ENCODE peak calls at places on chromosomes 16 and 17, in six cellular contexts. D, R, A, P, U and S are unnamed samples.

GRCh38 chr17:61849674-61850073 is 13.7 kb downstream of the BRIP1 start:
- DNase-seq in D (peak; percentile 58), R (peak; percentile 19), A (no peak), P (no peak), U (peak; percentile 19), S (no peak)

GRCh38 chr17:41510251-41511065 is 5.0 kb upstream of the KRT13 start:
- DNase-seq in D (no peak), R (no peak), A (peak; percentile 80), P (no peak), U (no peak), S (no peak)

GRCh38 chr17:1588781-1589585 is 26.4 kb upstream of the PITPNA start:
- DNase-seq in D (no peak), R (peak; percentile 20), A (no peak), P (no peak), U (peak; percentile 50), S (peak; percentile 83)

GRCh38 chr16:621526-622105 is 9.2 kb upstream of the WFIKKN1 start:
- DNase-seq in D (no peak), R (no peak), A (no peak), P (no peak), U (no peak), S (no peak)

GRCh38 chr17:75428775-75429469 is 23.4 kb upstream of the GRB2 start:
- DNase-seq in D (peak; percentile 92), R (peak; percentile 92), A (no peak), P (no peak), U (peak; percentile 79), S (peak; percentile 67)

GRCh38 chr16:16073884-16074781 is 124.7 kb downstream of the ABCC1 start:
- DNase-seq in D (peak; percentile 90), R (peak; percentile 95), A (peak; percentile 92), P (no peak), U (peak; percentile 74), S (peak; percentile 83)

GRCh38 chr16:85796152-85796551 is 3.2 kb downstream of the EMC8 start:
- DNase-seq in D (no peak), R (no peak), A (no peak), P (no peak), U (no peak), S (no peak)

GRCh38 chr16:66899945-66900688 is 18.6 kb downstream of the CDH16 start:
- DNase-seq in D (peak; percentile 79), R (peak; percentile 59), A (peak; percentile 85), P (no peak), U (peak; percentile 78), S (peak; percentile 93)

GRCh38 chr17:17811381-17812210 is 25.2 kb downstream of the SREBF1 start:
- DNase-seq in D (no peak), R (peak; percentile 30), A (peak; percentile 87), P (no peak), U (no peak), S (peak; percentile 69)

GRCh38 chr17:65703891-65704290 is 142.4 kb upstream of the AXIN2 start:
- DNase-seq in D (no peak), R (no peak), A (no peak), P (no peak), U (no peak), S (no peak)

GRCh38 chr17:7955414-7956042 is 23.5 kb downstream of the CNTROB start:
- DNase-seq in D (no peak), R (no peak), A (no peak), P (peak; percentile 15), U (no peak), S (peak; percentile 45)

GRCh38 chr17:15377200-15377599 is 35.8 kb upstream of the TEKT3 start:
- DNase-seq in D (peak; percentile 80), R (peak; percentile 65), A (no peak), P (no peak), U (peak; percentile 76), S (peak; percentile 43)

GRCh38 chr17:27318633-27319032 is 24.7 kb downstream of the WSB1 start:
- DNase-seq in D (no peak), R (no peak), A (no peak), P (no peak), U (no peak), S (no peak)

GRCh38 chr16:30122621-30123160 is 329 bp downstream of the MAPK3 start:
- DNase-seq in D (no peak), R (peak; percentile 6), A (no peak), P (no peak), U (no peak), S (peak; percentile 10)

GRCh38 chr17:35345926-35346771 is 27.3 kb downstream of the SLFN11 start:
- DNase-seq in D (peak; percentile 53), R (peak; percentile 22), A (peak; percentile 84), P (peak; percentile 94), U (peak; percentile 60), S (peak; percentile 46)

GRCh38 chr17:2174048-2174447 is 119.1 kb downstream of the HIC1 start:
- DNase-seq in D (peak; percentile 83), R (peak; percentile 80), A (no peak), P (no peak), U (peak; percentile 59), S (peak; percentile 71)

GRCh38 chr17:49106366-49107210 is 26.0 kb upstream of the B4GALNT2 start:
- DNase-seq in D (peak; percentile 83), R (peak; percentile 29), A (peak; percentile 90), P (peak; percentile 54), U (peak; percentile 68), S (peak; percentile 87)

GRCh38 chr17:9684955-9685621 is 39.8 kb downstream of the USP43 start:
- DNase-seq in D (no peak), R (peak; percentile 36), A (no peak), P (no peak), U (no peak), S (no peak)

GRCh38 chr17:40922239-40922638 is 15.2 kb downstream of the KRT23 start:
- DNase-seq in D (peak; percentile 88), R (peak; percentile 84), A (peak; percentile 82), P (peak; percentile 92), U (peak; percentile 83), S (peak; percentile 83)

GRCh38 chr17:11554042-11554441 is 44.2 kb upstream of the DNAH9 start:
- DNase-seq in D (no peak), R (no peak), A (no peak), P (no peak), U (no peak), S (no peak)

GRCh38 chr16:15856901-15857778 is at the start of gene MYH11:
- DNase-seq in D (no peak), R (no peak), A (peak; percentile 53), P (no peak), U (no peak), S (no peak)

GRCh38 chr16:31083556-31083955 is 5.2 kb downstream of the PRSS53 start:
- DNase-seq in D (no peak), R (no peak), A (peak; percentile 33), P (no peak), U (no peak), S (no peak)

GRCh38 chr17:20771104-20771503 is 191.6 kb downstream of the CDRT15L2 start:
- DNase-seq in D (no peak), R (no peak), A (no peak), P (no peak), U (no peak), S (no peak)

GRCh38 chr16:72664122-72664479 is 383.8 kb downstream of the ZFHX3 start:
- DNase-seq in D (peak; percentile 7), R (no peak), A (no peak), P (no peak), U (no peak), S (peak; percentile 31)

GRCh38 chr16:84268661-84269060 is 26.0 kb upstream of the WFDC1 start:
- DNase-seq in D (no peak), R (no peak), A (no peak), P (no peak), U (no peak), S (no peak)

GRCh38 chr16:88536510-88536909 is 33.7 kb upstream of the ZC3H18 start:
- DNase-seq in D (no peak), R (no peak), A (no peak), P (no peak), U (no peak), S (no peak)

DNA sequence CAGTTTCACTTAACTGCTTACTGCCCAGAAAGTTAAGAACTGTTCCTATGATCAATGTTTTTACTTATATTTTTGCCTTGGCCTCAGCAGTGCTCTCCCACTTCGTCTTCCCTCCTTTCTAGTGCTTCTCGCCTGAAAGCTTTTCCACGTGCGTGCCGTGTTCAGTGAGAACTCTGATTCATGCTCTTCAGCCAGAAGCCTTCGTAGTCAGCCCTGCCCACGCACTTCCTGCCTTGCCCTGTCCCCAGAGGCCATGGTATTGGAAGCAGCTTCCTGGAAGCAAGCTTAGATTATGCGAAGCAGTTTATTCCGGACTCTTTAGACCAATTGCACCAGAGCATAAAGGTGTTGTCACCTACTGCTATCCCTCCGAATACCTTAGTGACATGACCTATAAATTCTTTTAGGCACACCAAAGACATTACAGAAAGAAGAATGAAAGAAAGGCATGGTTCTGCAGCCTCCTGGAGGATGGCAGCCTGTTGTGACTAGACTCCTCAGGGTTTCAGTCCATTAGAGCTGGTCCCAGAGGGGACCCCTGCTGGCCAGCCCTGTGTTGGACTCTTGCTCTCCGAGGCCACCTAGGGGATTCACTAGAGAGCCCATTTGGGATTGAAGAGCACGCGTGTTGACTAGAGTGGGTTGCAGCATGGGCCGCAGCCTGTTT is 105.2 kb downstream of the RPTOR start:
- DNase-seq in D (peak; percentile 92), R (peak; percentile 64), A (peak; percentile 90), P (no peak), U (peak; percentile 97), S (peak; percentile 85)
- H3K4me3 ChIP-seq in D (no peak overlapping the region), R (no peak overlapping the region), A (no peak overlapping the region), P (no peak overlapping the region), U (no peak overlapping the region), S (no peak overlapping the region)

GRCh38 chr17:5466295-5466694 is 2.5 kb downstream of the DHX33 start:
- DNase-seq in D (no peak), R (no peak), A (no peak), P (no peak), U (no peak), S (no peak)
- H3K4me3 ChIP-seq in D (no peak overlapping the region), R (no peak overlapping the region), A (no peak overlapping the region), P (no peak overlapping the region), U (peak overlapping the region; percentile 89), S (no peak overlapping the region)

DNA sequence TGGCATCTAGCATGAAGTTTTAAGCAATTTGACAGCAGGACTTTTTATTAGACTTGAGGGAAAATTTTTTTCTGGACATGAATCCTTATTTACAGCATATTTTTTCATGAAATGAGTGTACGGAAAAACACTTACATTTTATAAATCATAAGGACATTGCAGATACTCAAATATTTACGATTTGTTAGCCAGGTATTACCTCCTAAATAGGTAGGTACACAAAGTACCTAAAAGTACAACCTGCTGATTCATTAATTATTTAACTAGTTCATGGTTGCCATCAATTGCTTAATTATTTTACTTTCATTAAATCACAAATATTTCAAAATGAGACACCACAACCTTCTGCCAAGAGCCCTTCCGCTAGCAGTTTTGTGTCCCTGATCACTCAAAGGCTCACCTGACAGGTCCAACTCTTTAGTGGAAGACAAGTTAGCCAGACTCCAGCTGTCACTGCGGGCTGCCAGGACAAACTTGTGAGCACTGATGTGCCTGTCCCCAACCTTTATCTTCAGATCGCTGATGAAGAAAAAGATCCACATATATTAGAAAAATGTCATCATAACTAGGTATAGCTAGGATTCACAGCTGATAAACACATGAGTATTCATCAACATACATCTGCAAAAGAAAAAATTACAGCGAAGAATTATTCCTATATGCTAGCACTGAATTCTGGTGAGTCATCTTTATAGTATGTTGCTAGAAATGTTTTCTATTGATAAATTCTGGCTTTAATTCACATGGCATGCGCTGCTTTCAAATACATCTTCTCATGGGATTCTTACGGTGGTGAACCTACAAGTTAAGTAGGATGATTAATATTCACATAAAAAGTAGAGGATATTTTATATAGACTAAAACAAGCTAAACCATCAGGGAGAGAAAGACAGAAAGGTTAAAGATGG is 28.2 kb downstream of the ANKFY1 start:
- DNase-seq in D (peak; percentile 43), R (no peak), A (no peak), P (no peak), U (peak; percentile 46), S (no peak)
- H3K4me3 ChIP-seq in D (no peak overlapping the region), R (no peak overlapping the region), A (no peak overlapping the region), P (no peak overlapping the region), U (no peak overlapping the region), S (no peak overlapping the region)

GRCh38 chr16:28186752-28187151 is 25.0 kb downstream of the XPO6 start:
- DNase-seq in D (peak; percentile 63), R (peak; percentile 29), A (no peak), P (no peak), U (no peak), S (no peak)
- H3K4me3 ChIP-seq in D (no peak overlapping the region), R (no peak overlapping the region), A (no peak overlapping the region), P (no peak overlapping the region), U (no peak overlapping the region), S (no peak overlapping the region)